ENCODE peak calls at places on chromosome 13, in six cellular contexts. One of them, this sample, is unnamed.

GRCh38 chr13:109672545-109672944 is 113.8 kb downstream of the IRS2 start:
- DNase-seq in naive thymus-derived CD8-positive, alpha-beta T cell: no peak
- DNase-seq in small intestine: no peak
- DNase-seq in amygdala: no peak
- DNase-seq in T-helper 1 cell: no peak
- DNase-seq in NCI-H1092: no peak
- DNase-seq in this sample: no peak

GRCh38 chr13:63449549-63449948 is 2033.9 kb upstream of the PCDH20 start:
- DNase-seq in naive thymus-derived CD8-positive, alpha-beta T cell: no peak
- DNase-seq in small intestine: no peak
- DNase-seq in amygdala: no peak
- DNase-seq in T-helper 1 cell: no peak
- DNase-seq in NCI-H1092: no peak
- DNase-seq in this sample: no peak

GRCh38 chr13:50898338-50898737 is 11.3 kb upstream of the RNASEH2B start:
- DNase-seq in naive thymus-derived CD8-positive, alpha-beta T cell: no peak
- DNase-seq in small intestine: no peak
- DNase-seq in amygdala: no peak
- DNase-seq in T-helper 1 cell: no peak
- DNase-seq in NCI-H1092: no peak
- DNase-seq in this sample: no peak

GRCh38 chr13:52797176-52797575 is 51.3 kb downstream of the PCDH8 start:
- DNase-seq in naive thymus-derived CD8-positive, alpha-beta T cell: no peak
- DNase-seq in small intestine: no peak
- DNase-seq in amygdala: no peak
- DNase-seq in T-helper 1 cell: no peak
- DNase-seq in NCI-H1092: no peak
- DNase-seq in this sample: no peak

GRCh38 chr13:95956589-95957148 is 96.5 kb downstream of the UGGT2 start:
- DNase-seq in naive thymus-derived CD8-positive, alpha-beta T cell: no peak
- DNase-seq in small intestine: no peak
- DNase-seq in amygdala: no peak
- DNase-seq in T-helper 1 cell: no peak
- DNase-seq in NCI-H1092: no peak
- DNase-seq in this sample: no peak

GRCh38 chr13:80251403-80251802 is 89.5 kb downstream of the SPRY2 start:
- DNase-seq in naive thymus-derived CD8-positive, alpha-beta T cell: no peak
- DNase-seq in small intestine: peak
- DNase-seq in amygdala: no peak
- DNase-seq in T-helper 1 cell: no peak
- DNase-seq in NCI-H1092: no peak
- DNase-seq in this sample: no peak

GRCh38 chr13:33033361-33033812 is 17.2 kb downstream of the KL start:
- DNase-seq in naive thymus-derived CD8-positive, alpha-beta T cell: peak
- DNase-seq in small intestine: no peak
- DNase-seq in amygdala: no peak
- DNase-seq in T-helper 1 cell: no peak
- DNase-seq in NCI-H1092: no peak
- DNase-seq in this sample: no peak

GRCh38 chr13:28349901-28350654 is 144.8 kb downstream of the FLT1 start:
- DNase-seq in naive thymus-derived CD8-positive, alpha-beta T cell: no peak
- DNase-seq in small intestine: no peak
- DNase-seq in amygdala: no peak
- DNase-seq in T-helper 1 cell: no peak
- DNase-seq in NCI-H1092: no peak
- DNase-seq in this sample: no peak

GRCh38 chr13:40069173-40070044 is 413.9 kb downstream of the COG6 start:
- DNase-seq in naive thymus-derived CD8-positive, alpha-beta T cell: peak
- DNase-seq in small intestine: peak
- DNase-seq in amygdala: peak
- DNase-seq in T-helper 1 cell: peak
- DNase-seq in NCI-H1092: peak
- DNase-seq in this sample: peak

GRCh38 chr13:90485441-90485840 is 862.0 kb upstream of the MIR17HG start:
- DNase-seq in naive thymus-derived CD8-positive, alpha-beta T cell: no peak
- DNase-seq in small intestine: no peak
- DNase-seq in amygdala: no peak
- DNase-seq in T-helper 1 cell: no peak
- DNase-seq in NCI-H1092: no peak
- DNase-seq in this sample: no peak

GRCh38 chr13:61410669-61411297 is 4.9 kb downstream of the PCDH20 start:
- DNase-seq in naive thymus-derived CD8-positive, alpha-beta T cell: no peak
- DNase-seq in small intestine: peak
- DNase-seq in amygdala: no peak
- DNase-seq in T-helper 1 cell: no peak
- DNase-seq in NCI-H1092: peak
- DNase-seq in this sample: no peak

GRCh38 chr13:29758591-29759114 is 91.8 kb downstream of the UBL3 start:
- DNase-seq in naive thymus-derived CD8-positive, alpha-beta T cell: no peak
- DNase-seq in small intestine: peak
- DNase-seq in amygdala: no peak
- DNase-seq in T-helper 1 cell: peak
- DNase-seq in NCI-H1092: no peak
- DNase-seq in this sample: peak

GRCh38 chr13:113981201-113981605 is 7.3 kb upstream of the C13orf46 start:
- DNase-seq in naive thymus-derived CD8-positive, alpha-beta T cell: no peak
- DNase-seq in small intestine: peak
- DNase-seq in amygdala: no peak
- DNase-seq in T-helper 1 cell: peak
- DNase-seq in NCI-H1092: peak
- DNase-seq in this sample: no peak

This sample was measured in CD4-positive, alpha-beta T cell.